ENCODE peak calls at places on chromosomes 6 and 20, in four cellular contexts. One of them, this sample, is unnamed.

GRCh38 chr6:110714143-110714542 is 101.1 kb downstream of the CDK19 start:
- DNase-seq in choroid plexus epithelial cell: peak
- DNase-seq in activated CD8-positive, alpha-beta T cell treated with anti-CD3 and anti-CD28 coated beads for 36 hours: no peak
- DNase-seq in thoracic aorta: no peak
- DNase-seq in this sample: no peak

GRCh38 chr20:8901237-8902025 is 167.5 kb upstream of the PLCB4 start:
- DNase-seq in choroid plexus epithelial cell: peak
- DNase-seq in activated CD8-positive, alpha-beta T cell treated with anti-CD3 and anti-CD28 coated beads for 36 hours: no peak
- DNase-seq in thoracic aorta: no peak
- DNase-seq in this sample: no peak

GRCh38 chr20:59230385-59230784 is 66.8 kb downstream of the ZNF831 start:
- DNase-seq in choroid plexus epithelial cell: no peak
- DNase-seq in activated CD8-positive, alpha-beta T cell treated with anti-CD3 and anti-CD28 coated beads for 36 hours: no peak
- DNase-seq in thoracic aorta: no peak
- DNase-seq in this sample: no peak

GRCh38 chr6:160788806-160789205 is 86.8 kb downstream of the PLG start:
- DNase-seq in choroid plexus epithelial cell: no peak
- DNase-seq in activated CD8-positive, alpha-beta T cell treated with anti-CD3 and anti-CD28 coated beads for 36 hours: no peak
- DNase-seq in thoracic aorta: no peak
- DNase-seq in this sample: no peak

GRCh38 chr20:25546048-25546447 is 39.3 kb downstream of the NINL start:
- DNase-seq in choroid plexus epithelial cell: no peak
- DNase-seq in activated CD8-positive, alpha-beta T cell treated with anti-CD3 and anti-CD28 coated beads for 36 hours: no peak
- DNase-seq in thoracic aorta: no peak
- DNase-seq in this sample: no peak

GRCh38 chr20:37220796-37221195 is 40.8 kb downstream of the GHRH start:
- DNase-seq in choroid plexus epithelial cell: peak
- DNase-seq in activated CD8-positive, alpha-beta T cell treated with anti-CD3 and anti-CD28 coated beads for 36 hours: no peak
- DNase-seq in thoracic aorta: no peak
- DNase-seq in this sample: no peak

GRCh38 chr6:47687432-47687831 is 10.9 kb upstream of the ADGRF4 start:
- DNase-seq in choroid plexus epithelial cell: no peak
- DNase-seq in activated CD8-positive, alpha-beta T cell treated with anti-CD3 and anti-CD28 coated beads for 36 hours: no peak
- DNase-seq in thoracic aorta: no peak
- DNase-seq in this sample: no peak

GRCh38 chr20:47220161-47220582 is 136.3 kb downstream of the ZMYND8 start:
- DNase-seq in choroid plexus epithelial cell: peak
- DNase-seq in activated CD8-positive, alpha-beta T cell treated with anti-CD3 and anti-CD28 coated beads for 36 hours: peak
- DNase-seq in thoracic aorta: no peak
- DNase-seq in this sample: peak

GRCh38 chr6:114096553-114097172 is 125.7 kb upstream of the HDAC2 start:
- DNase-seq in choroid plexus epithelial cell: peak
- DNase-seq in activated CD8-positive, alpha-beta T cell treated with anti-CD3 and anti-CD28 coated beads for 36 hours: no peak
- DNase-seq in thoracic aorta: no peak
- DNase-seq in this sample: peak

GRCh38 chr20:2804921-2805681 is 4.7 kb upstream of the CPXM1 start:
- DNase-seq in choroid plexus epithelial cell: no peak
- DNase-seq in activated CD8-positive, alpha-beta T cell treated with anti-CD3 and anti-CD28 coated beads for 36 hours: no peak
- DNase-seq in thoracic aorta: no peak
- DNase-seq in this sample: no peak

GRCh38 chr6:44826277-44826676 is 438.8 kb downstream of the CDC5L start:
- DNase-seq in choroid plexus epithelial cell: no peak
- DNase-seq in activated CD8-positive, alpha-beta T cell treated with anti-CD3 and anti-CD28 coated beads for 36 hours: no peak
- DNase-seq in thoracic aorta: no peak
- DNase-seq in this sample: no peak

GRCh38 chr6:80338201-80338836 is 231.8 kb downstream of the BCKDHB start:
- DNase-seq in choroid plexus epithelial cell: peak
- DNase-seq in activated CD8-positive, alpha-beta T cell treated with anti-CD3 and anti-CD28 coated beads for 36 hours: peak
- DNase-seq in thoracic aorta: no peak
- DNase-seq in this sample: peak

GRCh38 chr20:39399463-39399862 is 437.3 kb downstream of the DHX35 start:
- DNase-seq in choroid plexus epithelial cell: no peak
- DNase-seq in activated CD8-positive, alpha-beta T cell treated with anti-CD3 and anti-CD28 coated beads for 36 hours: no peak
- DNase-seq in thoracic aorta: no peak
- DNase-seq in this sample: no peak

GRCh38 chr20:37615507-37616425 is 78.1 kb upstream of the CTNNBL1 start:
- DNase-seq in choroid plexus epithelial cell: peak
- DNase-seq in activated CD8-positive, alpha-beta T cell treated with anti-CD3 and anti-CD28 coated beads for 36 hours: peak
- DNase-seq in thoracic aorta: no peak
- DNase-seq in this sample: peak

GRCh38 chr20:49096212-49096730 is 50.2 kb downstream of the CSE1L start:
- DNase-seq in choroid plexus epithelial cell: no peak
- DNase-seq in activated CD8-positive, alpha-beta T cell treated with anti-CD3 and anti-CD28 coated beads for 36 hours: no peak
- DNase-seq in thoracic aorta: no peak
- DNase-seq in this sample: no peak

GRCh38 chr6:141562801-141563763 is 569.6 kb upstream of the GJE1 start:
- DNase-seq in choroid plexus epithelial cell: peak
- DNase-seq in activated CD8-positive, alpha-beta T cell treated with anti-CD3 and anti-CD28 coated beads for 36 hours: peak
- DNase-seq in thoracic aorta: peak
- DNase-seq in this sample: peak

GRCh38 chr6:135144678-135145508 is 36.2 kb upstream of the MYB start:
- DNase-seq in choroid plexus epithelial cell: peak
- DNase-seq in activated CD8-positive, alpha-beta T cell treated with anti-CD3 and anti-CD28 coated beads for 36 hours: peak
- DNase-seq in thoracic aorta: no peak
- DNase-seq in this sample: peak

GRCh38 chr6:7155871-7156579 is 48.3 kb downstream of the RREB1 start:
- DNase-seq in choroid plexus epithelial cell: no peak
- DNase-seq in activated CD8-positive, alpha-beta T cell treated with anti-CD3 and anti-CD28 coated beads for 36 hours: no peak
- DNase-seq in thoracic aorta: no peak
- DNase-seq in this sample: no peak

GRCh38 chr20:37538003-37538402 is 10.3 kb upstream of the BLCAP start:
- DNase-seq in choroid plexus epithelial cell: peak
- DNase-seq in activated CD8-positive, alpha-beta T cell treated with anti-CD3 and anti-CD28 coated beads for 36 hours: no peak
- DNase-seq in thoracic aorta: no peak
- DNase-seq in this sample: peak

DNA sequence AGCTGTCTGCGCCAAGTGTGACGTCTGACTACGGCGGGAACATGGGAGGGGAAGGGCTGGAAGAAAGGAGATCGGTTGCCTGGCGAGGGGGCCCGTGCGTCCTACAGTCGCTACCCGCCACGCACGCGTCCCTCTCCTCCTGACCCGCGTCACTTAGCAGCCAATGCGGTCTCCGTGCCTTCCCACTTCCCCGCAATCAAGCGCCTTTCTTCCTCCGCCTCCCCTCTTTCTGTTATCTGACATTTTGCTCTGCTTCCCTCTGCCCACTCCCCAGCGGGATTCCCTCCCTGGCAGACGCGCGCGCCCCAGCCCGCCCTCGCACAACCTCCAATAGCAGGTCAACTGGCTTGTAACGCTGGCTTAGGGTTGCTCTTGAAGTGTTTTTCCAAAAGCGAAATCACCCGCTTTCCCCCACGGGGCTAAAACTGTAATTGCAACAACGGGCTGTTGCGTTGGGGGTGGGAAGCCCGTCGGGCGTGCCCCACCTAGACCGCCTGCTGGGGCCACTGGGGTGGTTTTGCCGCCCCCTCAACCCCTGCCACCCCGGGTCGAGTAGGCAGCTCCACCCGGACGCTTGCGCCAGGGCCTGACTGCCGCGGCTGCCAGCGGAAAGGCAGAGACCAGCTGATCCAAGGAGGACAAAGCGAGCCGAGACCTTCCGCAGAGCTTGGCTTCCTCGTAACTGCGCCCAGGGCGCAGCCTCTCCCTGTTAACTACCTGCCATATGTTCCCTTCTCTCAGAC is 6.2 kb upstream of the SOX4 start:
- DNase-seq in choroid plexus epithelial cell: peak
- DNase-seq in activated CD8-positive, alpha-beta T cell treated with anti-CD3 and anti-CD28 coated beads for 36 hours: peak
- DNase-seq in thoracic aorta: no peak
- DNase-seq in this sample: peak
- TF ChIP-seq CTCF in choroid plexus epithelial cell: peak
- TF ChIP-seq CTCF in activated CD8-positive, alpha-beta T cell treated with anti-CD3 and anti-CD28 coated beads for 36 hours: peak
- TF ChIP-seq CTCF in thoracic aorta: peak
- TF ChIP-seq CTCF in this sample: peak

GRCh38 chr6:21935561-21936028 is 342.0 kb downstream of the SOX4 start:
- DNase-seq in choroid plexus epithelial cell: peak
- DNase-seq in activated CD8-positive, alpha-beta T cell treated with anti-CD3 and anti-CD28 coated beads for 36 hours: peak
- DNase-seq in thoracic aorta: no peak
- DNase-seq in this sample: peak
- TF ChIP-seq CTCF in choroid plexus epithelial cell: peak
- TF ChIP-seq CTCF in activated CD8-positive, alpha-beta T cell treated with anti-CD3 and anti-CD28 coated beads for 36 hours: peak
- TF ChIP-seq CTCF in thoracic aorta: no peak
- TF ChIP-seq CTCF in this sample: peak

GRCh38 chr20:5511930-5512329 is 195.2 kb upstream of the PROKR2 start:
- DNase-seq in choroid plexus epithelial cell: no peak
- DNase-seq in activated CD8-positive, alpha-beta T cell treated with anti-CD3 and anti-CD28 coated beads for 36 hours: peak
- DNase-seq in thoracic aorta: no peak
- DNase-seq in this sample: no peak

GRCh38 chr20:5511505-5511904 is 194.8 kb upstream of the PROKR2 start:
- DNase-seq in choroid plexus epithelial cell: no peak
- DNase-seq in activated CD8-positive, alpha-beta T cell treated with anti-CD3 and anti-CD28 coated beads for 36 hours: no peak
- DNase-seq in thoracic aorta: no peak
- DNase-seq in this sample: no peak

GRCh38 chr20:5510446-5510845 is 193.7 kb upstream of the PROKR2 start:
- DNase-seq in choroid plexus epithelial cell: peak
- DNase-seq in activated CD8-positive, alpha-beta T cell treated with anti-CD3 and anti-CD28 coated beads for 36 hours: no peak
- DNase-seq in thoracic aorta: no peak
- DNase-seq in this sample: no peak

GRCh38 chr20:5511082-5511481 is 194.3 kb upstream of the PROKR2 start:
- DNase-seq in choroid plexus epithelial cell: no peak
- DNase-seq in activated CD8-positive, alpha-beta T cell treated with anti-CD3 and anti-CD28 coated beads for 36 hours: no peak
- DNase-seq in thoracic aorta: no peak
- DNase-seq in this sample: no peak

GRCh38 chr20:5513975-5514516 is 197.3 kb upstream of the PROKR2 start:
- DNase-seq in choroid plexus epithelial cell: peak
- DNase-seq in activated CD8-positive, alpha-beta T cell treated with anti-CD3 and anti-CD28 coated beads for 36 hours: no peak
- DNase-seq in thoracic aorta: no peak
- DNase-seq in this sample: peak
- TF ChIP-seq CTCF in choroid plexus epithelial cell: no peak
- TF ChIP-seq CTCF in activated CD8-positive, alpha-beta T cell treated with anti-CD3 and anti-CD28 coated beads for 36 hours: no peak
- TF ChIP-seq CTCF in thoracic aorta: no peak
- TF ChIP-seq CTCF in this sample: no peak

GRCh38 chr6:195861-196360 is 96.4 kb upstream of the DUSP22 start:
- DNase-seq in choroid plexus epithelial cell: peak
- DNase-seq in activated CD8-positive, alpha-beta T cell treated with anti-CD3 and anti-CD28 coated beads for 36 hours: peak
- DNase-seq in thoracic aorta: no peak
- DNase-seq in this sample: no peak

GRCh38 chr6:193180-193579 is 99.1 kb upstream of the DUSP22 start:
- DNase-seq in choroid plexus epithelial cell: no peak
- DNase-seq in activated CD8-positive, alpha-beta T cell treated with anti-CD3 and anti-CD28 coated beads for 36 hours: no peak
- DNase-seq in thoracic aorta: no peak
- DNase-seq in this sample: no peak

GRCh38 chr6:192313-192664 is 100.0 kb upstream of the DUSP22 start:
- DNase-seq in choroid plexus epithelial cell: no peak
- DNase-seq in activated CD8-positive, alpha-beta T cell treated with anti-CD3 and anti-CD28 coated beads for 36 hours: no peak
- DNase-seq in thoracic aorta: no peak
- DNase-seq in this sample: no peak

GRCh38 chr6:193773-194310 is 98.4 kb upstream of the DUSP22 start:
- DNase-seq in choroid plexus epithelial cell: no peak
- DNase-seq in activated CD8-positive, alpha-beta T cell treated with anti-CD3 and anti-CD28 coated beads for 36 hours: peak
- DNase-seq in thoracic aorta: no peak
- DNase-seq in this sample: no peak

DNA sequence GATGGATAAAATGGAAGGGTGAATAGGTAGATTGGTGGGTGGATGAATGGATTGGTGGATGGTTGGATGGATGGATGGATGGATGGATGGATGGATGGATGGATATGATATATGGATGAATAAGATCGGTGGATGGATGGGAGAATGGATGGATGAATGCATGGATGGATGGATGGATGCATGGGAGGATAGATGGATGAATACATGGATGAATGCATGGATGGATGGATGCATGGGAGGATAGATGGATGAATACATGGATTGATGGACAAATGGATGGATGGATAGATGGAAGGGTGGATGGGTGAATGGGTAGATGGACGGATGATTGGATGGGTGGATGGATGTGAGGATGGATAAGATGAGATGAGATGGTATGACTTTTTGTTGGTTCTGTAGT is 95.7 kb upstream of the DUSP22 start:
- DNase-seq in choroid plexus epithelial cell: no peak
- DNase-seq in activated CD8-positive, alpha-beta T cell treated with anti-CD3 and anti-CD28 coated beads for 36 hours: no peak
- DNase-seq in thoracic aorta: no peak
- DNase-seq in this sample: no peak
- TF ChIP-seq CTCF in choroid plexus epithelial cell: no peak
- TF ChIP-seq CTCF in activated CD8-positive, alpha-beta T cell treated with anti-CD3 and anti-CD28 coated beads for 36 hours: no peak
- TF ChIP-seq CTCF in thoracic aorta: no peak
- TF ChIP-seq CTCF in this sample: no peak

DNA sequence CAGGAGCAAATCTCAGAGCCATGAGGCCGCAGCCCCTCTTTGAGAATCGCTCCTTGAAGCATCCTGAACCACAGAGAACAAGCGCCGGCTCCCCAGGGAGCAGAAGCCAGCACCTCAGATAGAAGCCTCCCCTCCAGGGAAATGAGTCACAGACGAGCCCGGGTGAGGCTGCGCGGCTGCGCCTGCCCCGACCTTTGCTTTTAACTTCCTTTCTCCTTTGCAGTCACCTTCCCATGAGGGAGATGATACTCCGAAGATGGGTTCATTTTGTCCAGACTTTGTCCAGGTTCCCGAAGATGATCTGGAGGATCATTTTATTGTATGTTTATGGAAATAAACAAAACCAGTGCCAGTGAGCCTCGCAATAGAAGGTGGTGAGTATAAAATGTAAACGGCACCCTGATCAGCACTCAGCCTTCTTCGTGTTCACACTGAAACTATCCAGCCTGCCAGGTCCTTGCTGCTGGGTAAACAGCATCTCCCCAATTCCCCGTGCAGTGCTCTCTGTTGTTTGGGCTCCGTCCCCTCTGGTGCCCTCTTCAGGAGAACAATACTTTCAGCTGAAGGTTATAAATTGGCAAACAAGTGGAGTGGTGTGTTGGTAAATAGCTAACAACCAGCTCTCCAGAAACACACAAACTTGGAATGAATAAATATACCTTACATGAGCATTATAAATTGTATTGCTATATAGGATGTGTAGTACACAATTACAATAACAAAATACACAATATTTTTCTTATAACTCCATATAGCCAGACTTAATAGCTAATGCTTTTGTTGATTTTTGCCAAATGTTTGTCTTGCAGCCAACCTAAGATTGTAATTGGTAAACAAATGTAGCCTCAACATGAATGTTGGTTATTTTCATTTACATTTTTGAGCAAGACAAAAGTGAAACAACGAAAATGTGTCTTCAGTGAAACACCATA is 41.4 kb upstream of the TMEM181 start:
- DNase-seq in choroid plexus epithelial cell: peak
- DNase-seq in activated CD8-positive, alpha-beta T cell treated with anti-CD3 and anti-CD28 coated beads for 36 hours: peak
- DNase-seq in thoracic aorta: no peak
- DNase-seq in this sample: peak
- TF ChIP-seq CTCF in choroid plexus epithelial cell: peak
- TF ChIP-seq CTCF in activated CD8-positive, alpha-beta T cell treated with anti-CD3 and anti-CD28 coated beads for 36 hours: peak
- TF ChIP-seq CTCF in thoracic aorta: no peak
- TF ChIP-seq CTCF in this sample: peak